ENCODE peak calls at places on chromosomes 7 and 10, in nine cellular contexts. M is fibroblast of pulmonary artery; H is activated CD8-positive, alpha-beta T cell treated with anti-CD3 and anti-CD28 coated beads for 36 hours; B is lower lobe of right lung; W is GM13976; N is omental fat pad; G is kidney epithelial cell; I is cardiac fibroblast; V is neural progenitor cell. E is an unnamed sample.

GRCh38 chr7:111990597-111990996 is 215.6 kb downstream of the DOCK4 start:
- DNase-seq in M (no peak), H (no peak), B (no peak), W (no peak), N (no peak), G (no peak), I (no peak), V (peak; percentile 37), E (no peak)

GRCh38 chr7:12137283-12137682 is 73.8 kb upstream of the TMEM106B start:
- DNase-seq in M (no peak), H (no peak), B (no peak), W (no peak), N (no peak), G (no peak), I (no peak), V (no peak), E (no peak)

GRCh38 chr10:94439275-94439861 is 37.0 kb downstream of the TBC1D12 start:
- DNase-seq in M (peak; percentile 46), H (no peak), B (no peak), W (no peak), N (no peak), G (no peak), I (peak; percentile 52), V (no peak), E (no peak)

GRCh38 chr7:100130608-100131453 is 4.1 kb downstream of the MBLAC1 start:
- DNase-seq in M (peak; percentile 56), H (peak; percentile 94), B (peak; percentile 82), W (peak; percentile 84), N (peak; percentile 82), G (no peak), I (peak; percentile 62), V (peak; percentile 92), E (no peak)

GRCh38 chr7:156003220-156004162 is 191.2 kb upstream of the SHH start:
- DNase-seq in M (no peak), H (no peak), B (no peak), W (no peak), N (no peak), G (no peak), I (no peak), V (no peak), E (no peak)

GRCh38 chr7:136728945-136729344 is 139.5 kb upstream of the CHRM2 start:
- DNase-seq in M (no peak), H (no peak), B (no peak), W (no peak), N (no peak), G (no peak), I (no peak), V (no peak), E (no peak)

GRCh38 chr10:20466731-20467130 is 430.4 kb downstream of the NEBL start:
- DNase-seq in M (peak; percentile 14), H (no peak), B (no peak), W (no peak), N (no peak), G (peak; percentile 45), I (peak; percentile 29), V (no peak), E (no peak)

GRCh38 chr10:27998178-27998953 is 513 bp downstream of the ODAD2 start:
- DNase-seq in M (no peak), H (peak; percentile 37), B (peak; percentile 55), W (peak; percentile 12), N (no peak), G (no peak), I (peak; percentile 2), V (peak; percentile 73), E (peak; percentile 20)

GRCh38 chr10:102413806-102414561 is 4.6 kb downstream of the PSD start:
- DNase-seq in M (no peak), H (no peak), B (no peak), W (no peak), N (no peak), G (no peak), I (no peak), V (peak; percentile 70), E (no peak)

GRCh38 chr10:119113805-119114732 is 10.2 kb downstream of the DENND10 start:
- DNase-seq in M (peak; percentile 98), H (no peak), B (no peak), W (no peak), N (no peak), G (no peak), I (peak; percentile 96), V (no peak), E (peak; percentile 90)

GRCh38 chr10:32318476-32318896 is 28.5 kb downstream of the EPC1 start:
- DNase-seq in M (no peak), H (peak; percentile 35), B (no peak), W (peak; percentile 44), N (no peak), G (no peak), I (no peak), V (no peak), E (no peak)

GRCh38 chr7:63067897-63068585 is 930.6 kb upstream of the ZNF722 start:
- DNase-seq in M (no peak), H (no peak), B (no peak), W (no peak), N (no peak), G (no peak), I (no peak), V (no peak), E (no peak)

GRCh38 chr10:93357680-93358079 is 124.5 kb downstream of the MYOF start:
- DNase-seq in M (peak; percentile 55), H (peak; percentile 36), B (no peak), W (peak; percentile 44), N (no peak), G (no peak), I (peak; percentile 57), V (peak; percentile 81), E (peak; percentile 17)

GRCh38 chr10:73914036-73914435 is 3.1 kb downstream of the PLAU start:
- DNase-seq in M (no peak), H (no peak), B (no peak), W (no peak), N (no peak), G (no peak), I (no peak), V (no peak), E (no peak)

GRCh38 chr10:73909716-73910115 is 1.2 kb upstream of the PLAU start:
- DNase-seq in M (no peak), H (no peak), B (no peak), W (no peak), N (no peak), G (no peak), I (no peak), V (no peak), E (no peak)

GRCh38 chr10:73910401-73910763 is 550 bp upstream of the PLAU start:
- DNase-seq in M (no peak), H (peak; percentile 49), B (no peak), W (peak; percentile 54), N (no peak), G (no peak), I (no peak), V (peak; percentile 58), E (no peak)

GRCh38 chr10:73910764-73911552 is at the start of gene PLAU:
- DNase-seq in M (no peak), H (peak; percentile 49), B (peak; percentile 80), W (peak; percentile 74), N (no peak), G (no peak), I (no peak), V (peak; percentile 85), E (no peak)

DNA sequence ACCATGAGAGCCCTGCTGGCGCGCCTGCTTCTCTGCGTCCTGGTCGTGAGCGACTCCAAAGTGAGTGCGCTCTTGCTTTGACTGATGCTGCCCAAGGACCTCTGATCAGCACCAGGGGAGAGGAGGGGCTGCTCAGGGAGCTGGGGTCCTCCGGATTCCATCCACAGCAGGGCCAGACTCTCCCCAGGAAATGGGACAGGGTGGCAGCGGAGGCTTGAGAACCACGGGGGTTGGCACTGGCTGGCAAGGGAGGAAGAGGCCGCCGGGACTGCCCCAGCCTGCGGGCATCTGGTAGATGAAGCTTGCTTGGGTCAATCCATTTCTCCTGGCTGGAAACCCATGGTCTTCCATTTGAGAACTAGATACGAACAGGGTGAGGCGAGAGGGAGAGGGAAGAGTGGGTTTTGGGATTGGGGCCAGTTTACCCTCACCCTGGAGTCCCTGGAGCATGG is 647 bp downstream of the PLAU start:
- DNase-seq in M (no peak), H (no peak), B (no peak), W (no peak), N (no peak), G (no peak), I (peak; percentile 36), V (no peak), E (no peak)
- TF ChIP-seq CTCF in M (no peak), H (no peak), B (no peak), W (no peak), N (no peak), G (no peak), I (no peak), V (no peak), E (no peak)

GRCh38 chr10:104297697-104298660 is 29.0 kb downstream of the GSTO2 start:
- DNase-seq in M (peak; percentile 59), H (peak; percentile 68), B (no peak), W (peak; percentile 35), N (no peak), G (no peak), I (no peak), V (peak; percentile 69), E (peak; percentile 39)
- TF ChIP-seq CTCF in M (peak; percentile 60), H (peak; percentile 51), B (peak; percentile 29), W (no peak), N (no peak), G (peak; percentile 67), I (peak; percentile 73), V (peak; percentile 79), E (peak; percentile 84)

DNA sequence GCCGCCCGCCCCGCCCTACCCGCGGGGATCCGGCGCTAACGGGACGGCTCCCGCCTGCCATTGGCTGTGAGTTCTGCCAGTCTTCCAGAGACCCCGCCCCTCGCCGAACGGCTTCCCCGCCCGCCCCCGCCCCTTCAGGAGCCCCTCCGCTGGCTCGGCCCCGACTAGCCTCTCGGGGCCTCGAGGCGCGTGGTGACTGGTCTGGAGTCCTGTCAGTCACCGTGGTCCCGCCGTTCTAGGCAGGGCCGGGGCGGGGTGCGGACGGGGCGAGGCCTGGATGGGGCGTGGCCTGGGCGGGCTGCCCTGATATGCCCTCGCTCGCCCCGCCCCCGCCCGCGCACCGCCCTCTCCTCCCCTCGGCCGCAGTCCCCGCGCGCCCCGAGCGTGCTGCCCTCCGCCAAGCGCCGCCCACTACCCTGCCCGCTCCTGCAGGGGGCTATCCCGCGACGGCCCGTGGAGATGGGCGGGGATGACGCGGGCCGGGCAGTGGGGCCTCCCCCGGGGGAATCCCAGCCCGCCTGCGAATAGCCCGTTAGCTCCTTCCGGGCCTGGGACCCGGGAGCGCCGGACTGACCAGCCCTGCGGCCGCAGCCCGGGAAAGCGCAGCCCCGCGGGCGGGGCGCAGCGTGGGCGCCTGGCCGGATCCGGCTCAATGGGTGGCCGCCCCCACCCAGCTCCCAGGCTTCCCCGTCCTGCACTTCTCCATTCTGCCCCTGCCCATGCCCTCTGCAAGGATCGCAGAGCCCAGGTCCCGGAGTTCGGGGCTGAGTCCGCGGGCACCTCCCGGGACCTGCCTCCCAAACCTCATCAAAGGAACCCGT is 444 bp upstream of the HIP1 start:
- DNase-seq in M (peak; percentile 99), H (peak; percentile 99), B (peak; percentile 100), W (peak; percentile 100), N (peak; percentile 98), G (peak; percentile 74), I (peak; percentile 100), V (peak; percentile 100), E (peak; percentile 99)
- TF ChIP-seq CTCF in M (no peak), H (no peak), B (no peak), W (no peak), N (no peak), G (no peak), I (no peak), V (peak; percentile 15), E (peak; percentile 55)

DNA sequence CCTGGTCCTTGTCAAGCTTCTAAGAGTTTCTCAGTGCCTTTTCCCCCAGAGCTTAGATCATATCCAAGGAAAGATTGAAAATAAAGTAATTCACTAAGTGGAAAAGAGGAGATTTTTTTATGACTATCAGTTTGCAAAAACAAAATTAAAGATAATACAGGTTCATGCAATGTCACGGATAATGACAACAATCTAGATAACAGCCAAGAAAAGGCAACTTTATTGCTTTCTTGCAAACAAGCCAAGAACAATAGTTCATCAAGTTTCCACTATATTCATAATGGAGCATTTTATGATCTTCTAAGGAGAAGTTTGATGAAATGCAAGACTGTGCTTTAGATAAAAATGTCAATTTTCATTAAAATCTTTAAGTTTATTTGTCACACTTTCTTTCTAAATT is 53.9 kb upstream of the NRP1 start:
- DNase-seq in M (no peak), H (no peak), B (no peak), W (no peak), N (no peak), G (no peak), I (no peak), V (no peak), E (no peak)
- TF ChIP-seq CTCF in M (no peak), H (no peak), B (no peak), W (no peak), N (no peak), G (no peak), I (no peak), V (no peak), E (no peak)